ENCODE peak calls at places on chromosomes 11 and 22, in six cellular contexts. T, R, B, O, C and X are unnamed samples.

GRCh38 chr11:109285465-109285864 is 136.5 kb upstream of the C11orf87 start:
- DNase-seq in T (no peak), R (no peak), B (no peak), O (no peak), C (no peak), X (no peak)

GRCh38 chr11:61162092-61162935 is 1.1 kb upstream of the VPS37C start:
- DNase-seq in T (no peak), R (no peak), B (peak; percentile 67), O (peak; percentile 24), C (no peak), X (no peak)

GRCh38 chr11:78715639-78716311 is 141.1 kb upstream of the NARS2 start:
- DNase-seq in T (no peak), R (peak; percentile 34), B (peak; percentile 99), O (peak; percentile 21), C (no peak), X (no peak)

GRCh38 chr11:95243658-95244057 is 12.7 kb upstream of the SESN3 start:
- DNase-seq in T (no peak), R (no peak), B (no peak), O (no peak), C (no peak), X (no peak)

GRCh38 chr22:17888439-17888838 is 114.2 kb upstream of the BID start:
- DNase-seq in T (no peak), R (no peak), B (no peak), O (no peak), C (no peak), X (no peak)

GRCh38 chr22:28229566-28230483 is 310.8 kb upstream of the PITPNB start:
- DNase-seq in T (no peak), R (no peak), B (no peak), O (peak; percentile 52), C (no peak), X (no peak)

GRCh38 chr22:40668611-40669390 is 10.5 kb upstream of the MCHR1 start:
- DNase-seq in T (no peak), R (no peak), B (peak; percentile 55), O (peak; percentile 92), C (no peak), X (no peak)

GRCh38 chr11:210122-210802 is 2.8 kb downstream of the RIC8A start:
- DNase-seq in T (no peak), R (no peak), B (peak; percentile 62), O (peak; percentile 66), C (no peak), X (no peak)

GRCh38 chr11:94897330-94897768 is 76.0 kb downstream of the CWC15 start:
- DNase-seq in T (no peak), R (peak; percentile 44), B (peak; percentile 78), O (peak; percentile 70), C (peak; percentile 43), X (no peak)

GRCh38 chr11:110919241-110919893 is 207.1 kb upstream of the ARHGAP20 start:
- DNase-seq in T (no peak), R (no peak), B (no peak), O (no peak), C (no peak), X (no peak)

GRCh38 chr22:20803696-20804324 is 29.9 kb downstream of the SERPIND1 start:
- DNase-seq in T (no peak), R (peak; percentile 28), B (peak; percentile 35), O (peak; percentile 56), C (no peak), X (peak; percentile 21)

GRCh38 chr11:33258631-33259184 is 1.5 kb downstream of the HIPK3 start:
- DNase-seq in T (no peak), R (no peak), B (peak; percentile 38), O (peak; percentile 69), C (no peak), X (no peak)

GRCh38 chr11:100445231-100445735 is 241.8 kb upstream of the ARHGAP42 start:
- DNase-seq in T (no peak), R (peak; percentile 30), B (peak; percentile 59), O (peak; percentile 8), C (no peak), X (peak; percentile 47)

GRCh38 chr22:28019360-28019759 is 100.3 kb upstream of the PITPNB start:
- DNase-seq in T (peak; percentile 92), R (peak; percentile 78), B (peak; percentile 74), O (no peak), C (peak; percentile 9), X (no peak)

GRCh38 chr22:40401532-40401931 is 31.1 kb downstream of the SGSM3 start:
- DNase-seq in T (no peak), R (no peak), B (no peak), O (no peak), C (no peak), X (no peak)

GRCh38 chr22:41301085-41302015 is at the start of gene ZC3H7B:
- DNase-seq in T (peak; percentile 61), R (peak; percentile 80), B (peak; percentile 77), O (peak; percentile 82), C (peak; percentile 82), X (peak; percentile 82)

GRCh38 chr11:64400096-64400495 is 41.1 kb downstream of the RPS6KA4 start:
- DNase-seq in T (no peak), R (peak; percentile 45), B (peak; percentile 47), O (no peak), C (no peak), X (no peak)

GRCh38 chr11:15901046-15901445 is 455.3 kb downstream of the SOX6 start:
- DNase-seq in T (no peak), R (no peak), B (no peak), O (peak; percentile 68), C (no peak), X (peak; percentile 45)

GRCh38 chr11:11973361-11973800 is 35.0 kb downstream of the DKK3 start:
- DNase-seq in T (peak; percentile 31), R (peak; percentile 90), B (no peak), O (peak; percentile 75), C (peak; percentile 82), X (peak; percentile 73)

GRCh38 chr11:87030458-87031054 is 7.2 kb upstream of the TMEM135 start:
- DNase-seq in T (no peak), R (no peak), B (peak; percentile 15), O (peak; percentile 5), C (no peak), X (no peak)

GRCh38 chr11:80214413-80214812 is 773.6 kb upstream of the TENM4 start:
- DNase-seq in T (no peak), R (no peak), B (peak; percentile 45), O (no peak), C (no peak), X (no peak)

GRCh38 chr11:109914809-109915653 is 178.2 kb upstream of the ZC3H12C start:
- DNase-seq in T (peak; percentile 7), R (no peak), B (peak; percentile 75), O (peak; percentile 25), C (no peak), X (no peak)

GRCh38 chr22:43514476-43515157 is 102.8 kb downstream of the MPPED1 start:
- DNase-seq in T (no peak), R (no peak), B (no peak), O (no peak), C (no peak), X (no peak)

GRCh38 chr22:43515411-43515810 is 103.6 kb downstream of the MPPED1 start:
- DNase-seq in T (no peak), R (no peak), B (no peak), O (no peak), C (no peak), X (no peak)

GRCh38 chr22:43516386-43516785 is 104.6 kb downstream of the MPPED1 start:
- DNase-seq in T (no peak), R (no peak), B (no peak), O (no peak), C (no peak), X (no peak)

GRCh38 chr22:43516996-43517635 is 105.3 kb downstream of the MPPED1 start:
- DNase-seq in T (no peak), R (no peak), B (no peak), O (no peak), C (no peak), X (no peak)

DNA sequence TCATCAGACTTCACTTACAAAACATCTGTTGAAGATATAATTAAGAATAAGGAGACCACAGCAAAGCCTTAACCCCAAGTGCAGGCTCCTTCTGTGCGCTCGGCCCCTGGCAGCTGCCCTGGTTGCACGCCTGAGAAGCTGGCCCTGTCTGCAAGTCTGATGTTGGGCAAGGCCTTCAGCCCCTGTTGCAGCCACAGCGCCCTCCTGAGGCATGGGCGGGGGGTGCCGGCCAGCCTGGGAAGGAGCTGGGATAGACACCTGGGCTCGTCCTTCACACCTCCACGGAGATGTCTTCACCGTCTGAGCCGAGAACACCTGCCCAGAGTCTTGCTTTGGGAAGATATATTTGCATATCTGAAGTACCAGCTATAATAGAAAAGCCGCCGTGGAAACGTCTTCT is 104.1 kb downstream of the MPPED1 start:
- DNase-seq in T (no peak), R (no peak), B (no peak), O (no peak), C (no peak), X (no peak)
- TF ChIP-seq CTCF in T (no peak), R (no peak), B (no peak), O (no peak), C (no peak), X (no peak)

DNA sequence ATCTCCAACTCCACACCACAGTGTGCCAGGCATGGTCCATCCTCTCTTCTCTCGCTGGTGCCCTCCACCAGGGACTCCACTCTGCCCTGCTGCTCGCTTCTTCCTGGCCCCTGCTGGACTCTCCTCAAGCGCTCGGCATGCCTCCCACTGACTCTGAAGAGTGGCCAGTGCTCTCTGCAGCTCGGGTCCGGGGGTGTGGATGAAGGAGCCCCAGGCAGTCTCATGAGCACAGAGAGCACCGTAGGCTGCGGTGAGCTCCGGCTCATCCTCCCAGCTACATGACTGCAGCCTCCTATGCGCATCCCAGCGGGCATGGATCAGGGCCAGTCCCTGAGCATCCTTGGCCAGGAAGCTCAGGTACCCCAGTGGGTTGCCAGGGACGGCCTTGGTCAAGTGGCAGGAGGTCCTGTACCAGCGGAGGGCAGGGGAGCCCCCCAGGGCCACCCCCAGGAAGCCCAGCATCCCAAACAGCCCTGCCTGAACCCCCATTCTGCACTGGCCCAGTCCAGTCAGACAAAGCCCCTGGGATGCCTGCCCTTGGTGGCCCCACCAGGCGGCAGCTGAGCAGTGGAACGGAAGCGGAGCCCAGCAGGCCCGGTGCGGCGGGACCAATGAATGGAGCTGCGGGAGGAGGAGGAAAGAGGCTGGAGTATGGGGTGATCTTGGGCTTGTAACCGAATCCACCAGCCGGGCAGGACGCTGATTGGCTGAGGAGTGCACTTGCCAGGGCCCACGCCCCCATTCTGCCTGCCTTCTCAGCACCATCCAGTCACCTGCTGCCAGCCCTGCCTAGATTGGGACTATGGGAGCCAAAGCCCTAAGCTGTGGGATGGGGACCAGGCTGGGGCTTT is at the start of gene PLA2G3:
- DNase-seq in T (no peak), R (no peak), B (no peak), O (peak; percentile 55), C (no peak), X (no peak)
- H3K27ac ChIP-seq in T (no peak within 1 kb of the TSS), R (no peak within 1 kb of the TSS), B (no peak within 1 kb of the TSS), O (peak within 1 kb of the TSS; percentile 32), C (no peak within 1 kb of the TSS), X (no peak within 1 kb of the TSS)

DNA sequence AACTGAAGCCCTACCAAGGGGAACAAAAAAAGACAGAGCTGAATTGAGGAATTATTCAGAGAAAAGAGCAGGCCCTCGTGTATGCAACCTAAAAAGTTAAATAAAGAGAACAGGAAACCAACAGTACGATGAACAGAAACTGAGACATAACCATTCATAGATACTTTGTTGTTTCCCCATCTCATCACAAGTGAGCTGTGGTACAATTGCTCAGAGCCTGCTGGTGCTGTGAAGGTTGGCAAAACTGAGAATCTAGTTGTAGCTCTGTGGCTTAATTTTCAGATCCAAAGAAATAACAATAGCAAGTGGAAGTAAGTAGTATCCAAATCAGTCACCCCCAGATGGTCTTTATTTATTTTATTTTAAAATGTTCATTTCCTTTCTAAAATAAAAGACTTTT is 37.7 kb upstream of the BLID start:
- DNase-seq in T (no peak), R (no peak), B (no peak), O (no peak), C (no peak), X (no peak)
- H3K4me3 ChIP-seq in T (no peak overlapping the region), R (no peak overlapping the region), B (peak overlapping the region; percentile 75), O (no peak overlapping the region), C (no peak overlapping the region), X (no peak overlapping the region)

GRCh38 chr11:126485021-126485781 is 129.7 kb downstream of the ST3GAL4 start:
- DNase-seq in T (no peak), R (no peak), B (peak; percentile 21), O (peak; percentile 28), C (no peak), X (no peak)
- TF ChIP-seq CTCF in T (no peak), R (no peak), B (peak; percentile 48), O (peak; percentile 22), C (no peak), X (peak; percentile 9)